ENCODE peak calls at places on chromosomes 16 and 17, in seven cellular contexts. One of them, this sample, is unnamed.

GRCh38 chr17:19412984-19413383 is 2.0 kb downstream of the RNF112 start:
- DNase-seq in upper lobe of right lung: no peak
- DNase-seq in cardiac fibroblast: no peak
- DNase-seq in ovary: no peak
- DNase-seq in MM.1S: no peak
- DNase-seq in activated CD4-positive, alpha-beta T cell treated with anti-CD3 and anti-CD28 coated beads for 48 hours: no peak
- DNase-seq in T-helper 1 cell: no peak
- DNase-seq in this sample: no peak

GRCh38 chr16:86946396-86946795 is 368.0 kb downstream of the FOXL1 start:
- DNase-seq in upper lobe of right lung: peak
- DNase-seq in cardiac fibroblast: no peak
- DNase-seq in ovary: no peak
- DNase-seq in MM.1S: no peak
- DNase-seq in activated CD4-positive, alpha-beta T cell treated with anti-CD3 and anti-CD28 coated beads for 48 hours: no peak
- DNase-seq in T-helper 1 cell: no peak
- DNase-seq in this sample: no peak

GRCh38 chr16:56577300-56577625 is 12.1 kb upstream of the MT3 start:
- DNase-seq in upper lobe of right lung: no peak
- DNase-seq in cardiac fibroblast: no peak
- DNase-seq in ovary: no peak
- DNase-seq in MM.1S: no peak
- DNase-seq in activated CD4-positive, alpha-beta T cell treated with anti-CD3 and anti-CD28 coated beads for 48 hours: no peak
- DNase-seq in T-helper 1 cell: no peak
- DNase-seq in this sample: no peak

GRCh38 chr17:17493986-17494466 is 2.2 kb downstream of the RASD1 start:
- DNase-seq in upper lobe of right lung: no peak
- DNase-seq in cardiac fibroblast: no peak
- DNase-seq in ovary: no peak
- DNase-seq in MM.1S: no peak
- DNase-seq in activated CD4-positive, alpha-beta T cell treated with anti-CD3 and anti-CD28 coated beads for 48 hours: no peak
- DNase-seq in T-helper 1 cell: no peak
- DNase-seq in this sample: no peak

GRCh38 chr16:88030498-88030897 is 79.3 kb downstream of the BANP start:
- DNase-seq in upper lobe of right lung: peak
- DNase-seq in cardiac fibroblast: peak
- DNase-seq in ovary: no peak
- DNase-seq in MM.1S: no peak
- DNase-seq in activated CD4-positive, alpha-beta T cell treated with anti-CD3 and anti-CD28 coated beads for 48 hours: no peak
- DNase-seq in T-helper 1 cell: no peak
- DNase-seq in this sample: no peak

GRCh38 chr17:77443743-77444260 is 303.0 kb downstream of the SEC14L1 start:
- DNase-seq in upper lobe of right lung: no peak
- DNase-seq in cardiac fibroblast: no peak
- DNase-seq in ovary: no peak
- DNase-seq in MM.1S: no peak
- DNase-seq in activated CD4-positive, alpha-beta T cell treated with anti-CD3 and anti-CD28 coated beads for 48 hours: no peak
- DNase-seq in T-helper 1 cell: no peak
- DNase-seq in this sample: no peak

GRCh38 chr17:45061606-45062205 is 589 bp downstream of the NMT1 start:
- DNase-seq in upper lobe of right lung: no peak
- DNase-seq in cardiac fibroblast: no peak
- DNase-seq in ovary: no peak
- DNase-seq in MM.1S: no peak
- DNase-seq in activated CD4-positive, alpha-beta T cell treated with anti-CD3 and anti-CD28 coated beads for 48 hours: no peak
- DNase-seq in T-helper 1 cell: no peak
- DNase-seq in this sample: no peak

GRCh38 chr17:17890773-17891759 is 54.3 kb upstream of the SREBF1 start:
- DNase-seq in upper lobe of right lung: peak
- DNase-seq in cardiac fibroblast: peak
- DNase-seq in ovary: no peak
- DNase-seq in MM.1S: peak
- DNase-seq in activated CD4-positive, alpha-beta T cell treated with anti-CD3 and anti-CD28 coated beads for 48 hours: peak
- DNase-seq in T-helper 1 cell: peak
- DNase-seq in this sample: peak

GRCh38 chr17:31744541-31744951 is 114.5 kb downstream of the COPRS start:
- DNase-seq in upper lobe of right lung: no peak
- DNase-seq in cardiac fibroblast: peak
- DNase-seq in ovary: no peak
- DNase-seq in MM.1S: no peak
- DNase-seq in activated CD4-positive, alpha-beta T cell treated with anti-CD3 and anti-CD28 coated beads for 48 hours: no peak
- DNase-seq in T-helper 1 cell: no peak
- DNase-seq in this sample: no peak

GRCh38 chr17:50165867-50166517 is at the start of gene SGCA:
- DNase-seq in upper lobe of right lung: no peak
- DNase-seq in cardiac fibroblast: no peak
- DNase-seq in ovary: no peak
- DNase-seq in MM.1S: no peak
- DNase-seq in activated CD4-positive, alpha-beta T cell treated with anti-CD3 and anti-CD28 coated beads for 48 hours: no peak
- DNase-seq in T-helper 1 cell: no peak
- DNase-seq in this sample: no peak

GRCh38 chr16:48082516-48082915 is 73.3 kb downstream of the ABCC12 start:
- DNase-seq in upper lobe of right lung: no peak
- DNase-seq in cardiac fibroblast: peak
- DNase-seq in ovary: no peak
- DNase-seq in MM.1S: no peak
- DNase-seq in activated CD4-positive, alpha-beta T cell treated with anti-CD3 and anti-CD28 coated beads for 48 hours: no peak
- DNase-seq in T-helper 1 cell: no peak
- DNase-seq in this sample: no peak

GRCh38 chr17:43978078-43978477 is 24.3 kb upstream of the PYY start:
- DNase-seq in upper lobe of right lung: no peak
- DNase-seq in cardiac fibroblast: no peak
- DNase-seq in ovary: no peak
- DNase-seq in MM.1S: no peak
- DNase-seq in activated CD4-positive, alpha-beta T cell treated with anti-CD3 and anti-CD28 coated beads for 48 hours: no peak
- DNase-seq in T-helper 1 cell: no peak
- DNase-seq in this sample: no peak

GRCh38 chr16:66188786-66189725 is 177.4 kb upstream of the CDH5 start:
- DNase-seq in upper lobe of right lung: no peak
- DNase-seq in cardiac fibroblast: peak
- DNase-seq in ovary: peak
- DNase-seq in MM.1S: no peak
- DNase-seq in activated CD4-positive, alpha-beta T cell treated with anti-CD3 and anti-CD28 coated beads for 48 hours: no peak
- DNase-seq in T-helper 1 cell: no peak
- DNase-seq in this sample: peak

GRCh38 chr16:84065536-84066132 is 23.0 kb upstream of the SLC38A8 start:
- DNase-seq in upper lobe of right lung: peak
- DNase-seq in cardiac fibroblast: peak
- DNase-seq in ovary: no peak
- DNase-seq in MM.1S: no peak
- DNase-seq in activated CD4-positive, alpha-beta T cell treated with anti-CD3 and anti-CD28 coated beads for 48 hours: peak
- DNase-seq in T-helper 1 cell: peak
- DNase-seq in this sample: peak

GRCh38 chr17:75244133-75244866 is 17.1 kb downstream of the GGA3 start:
- DNase-seq in upper lobe of right lung: no peak
- DNase-seq in cardiac fibroblast: no peak
- DNase-seq in ovary: no peak
- DNase-seq in MM.1S: no peak
- DNase-seq in activated CD4-positive, alpha-beta T cell treated with anti-CD3 and anti-CD28 coated beads for 48 hours: peak
- DNase-seq in T-helper 1 cell: no peak
- DNase-seq in this sample: no peak

This sample was measured in testis.